ENCODE peak calls at places on chromosomes 1 and 21, in eight cellular contexts. One of them, this sample, is unnamed.

GRCh38 chr1:99969729-99970591 is at the start of gene SLC35A3:
- DNase-seq in PC-3: peak
- DNase-seq in body of pancreas: peak
- DNase-seq in astrocyte of the spinal cord: peak
- DNase-seq in breast epithelium: peak
- DNase-seq in heart right ventricle: peak
- DNase-seq in psoas muscle: peak
- DNase-seq in upper lobe of right lung: peak
- DNase-seq in this sample: no peak

GRCh38 chr1:67676946-67677345 is 8.1 kb upstream of the GADD45A start:
- DNase-seq in breast epithelium: no peak
- DNase-seq in PC-3: no peak
- DNase-seq in body of pancreas: no peak
- DNase-seq in astrocyte of the spinal cord: no peak
- DNase-seq in upper lobe of right lung: no peak
- DNase-seq in psoas muscle: no peak
- DNase-seq in heart right ventricle: no peak
- DNase-seq in this sample: no peak

GRCh38 chr1:153985984-153986761 is at the start of gene RAB13:
- DNase-seq in upper lobe of right lung: peak
- DNase-seq in body of pancreas: peak
- DNase-seq in PC-3: peak
- DNase-seq in psoas muscle: peak
- DNase-seq in astrocyte of the spinal cord: peak
- DNase-seq in heart right ventricle: peak
- DNase-seq in breast epithelium: peak
- DNase-seq in this sample: peak

GRCh38 chr1:59230622-59231021 is 66.3 kb upstream of the FGGY start:
- DNase-seq in astrocyte of the spinal cord: no peak
- DNase-seq in heart right ventricle: no peak
- DNase-seq in breast epithelium: no peak
- DNase-seq in PC-3: no peak
- DNase-seq in body of pancreas: no peak
- DNase-seq in psoas muscle: no peak
- DNase-seq in upper lobe of right lung: no peak
- DNase-seq in this sample: no peak

GRCh38 chr1:229664133-229664689 is 38.2 kb downstream of the URB2 start:
- DNase-seq in breast epithelium: no peak
- DNase-seq in psoas muscle: peak
- DNase-seq in PC-3: no peak
- DNase-seq in upper lobe of right lung: no peak
- DNase-seq in body of pancreas: no peak
- DNase-seq in astrocyte of the spinal cord: peak
- DNase-seq in heart right ventricle: no peak
- DNase-seq in this sample: no peak

GRCh38 chr1:98181041-98181764 is 260.4 kb upstream of the DPYD start:
- DNase-seq in upper lobe of right lung: no peak
- DNase-seq in heart right ventricle: no peak
- DNase-seq in breast epithelium: no peak
- DNase-seq in psoas muscle: no peak
- DNase-seq in astrocyte of the spinal cord: no peak
- DNase-seq in body of pancreas: no peak
- DNase-seq in PC-3: no peak
- DNase-seq in this sample: no peak

GRCh38 chr1:171715813-171716251 is 26.0 kb downstream of the VAMP4 start:
- DNase-seq in psoas muscle: no peak
- DNase-seq in breast epithelium: no peak
- DNase-seq in PC-3: peak
- DNase-seq in astrocyte of the spinal cord: no peak
- DNase-seq in body of pancreas: no peak
- DNase-seq in heart right ventricle: no peak
- DNase-seq in upper lobe of right lung: no peak
- DNase-seq in this sample: peak

GRCh38 chr1:224300346-224300745 is 29.6 kb downstream of the NVL start:
- DNase-seq in PC-3: peak
- DNase-seq in astrocyte of the spinal cord: peak
- DNase-seq in psoas muscle: no peak
- DNase-seq in body of pancreas: no peak
- DNase-seq in upper lobe of right lung: no peak
- DNase-seq in heart right ventricle: no peak
- DNase-seq in breast epithelium: no peak
- DNase-seq in this sample: peak

GRCh38 chr1:109885589-109885988 is 25.1 kb upstream of the CSF1 start:
- DNase-seq in breast epithelium: no peak
- DNase-seq in upper lobe of right lung: no peak
- DNase-seq in psoas muscle: no peak
- DNase-seq in body of pancreas: no peak
- DNase-seq in heart right ventricle: no peak
- DNase-seq in PC-3: no peak
- DNase-seq in astrocyte of the spinal cord: no peak
- DNase-seq in this sample: no peak

GRCh38 chr21:38384246-38384576 is 114.1 kb downstream of the ERG start:
- DNase-seq in heart right ventricle: no peak
- DNase-seq in body of pancreas: no peak
- DNase-seq in upper lobe of right lung: no peak
- DNase-seq in PC-3: no peak
- DNase-seq in astrocyte of the spinal cord: no peak
- DNase-seq in breast epithelium: no peak
- DNase-seq in psoas muscle: no peak
- DNase-seq in this sample: no peak

GRCh38 chr21:44869860-44870747 is 3.4 kb downstream of the PTTG1IP start:
- DNase-seq in breast epithelium: peak
- DNase-seq in PC-3: peak
- DNase-seq in body of pancreas: peak
- DNase-seq in upper lobe of right lung: peak
- DNase-seq in psoas muscle: peak
- DNase-seq in astrocyte of the spinal cord: peak
- DNase-seq in heart right ventricle: peak
- DNase-seq in this sample: peak

GRCh38 chr1:61190476-61191067 is 108.2 kb downstream of the NFIA start:
- DNase-seq in astrocyte of the spinal cord: no peak
- DNase-seq in heart right ventricle: no peak
- DNase-seq in breast epithelium: no peak
- DNase-seq in PC-3: no peak
- DNase-seq in psoas muscle: no peak
- DNase-seq in body of pancreas: no peak
- DNase-seq in upper lobe of right lung: no peak
- DNase-seq in this sample: no peak

GRCh38 chr1:246564839-246565750 is 966 bp downstream of the TFB2M start:
- DNase-seq in body of pancreas: no peak
- DNase-seq in breast epithelium: no peak
- DNase-seq in PC-3: peak
- DNase-seq in upper lobe of right lung: no peak
- DNase-seq in psoas muscle: no peak
- DNase-seq in astrocyte of the spinal cord: no peak
- DNase-seq in heart right ventricle: no peak
- DNase-seq in this sample: no peak

GRCh38 chr1:20248954-20249612 is 41.6 kb upstream of the VWA5B1 start:
- DNase-seq in body of pancreas: no peak
- DNase-seq in breast epithelium: no peak
- DNase-seq in heart right ventricle: no peak
- DNase-seq in upper lobe of right lung: no peak
- DNase-seq in astrocyte of the spinal cord: no peak
- DNase-seq in PC-3: no peak
- DNase-seq in psoas muscle: no peak
- DNase-seq in this sample: no peak

GRCh38 chr1:160309183-160309535 is 24.2 kb upstream of the PEX19 start:
- DNase-seq in PC-3: peak
- DNase-seq in astrocyte of the spinal cord: peak
- DNase-seq in breast epithelium: no peak
- DNase-seq in body of pancreas: no peak
- DNase-seq in heart right ventricle: no peak
- DNase-seq in upper lobe of right lung: no peak
- DNase-seq in psoas muscle: no peak
- DNase-seq in this sample: no peak

GRCh38 chr1:1034438-1034759 is 14.5 kb downstream of the AGRN start:
- DNase-seq in breast epithelium: no peak
- DNase-seq in upper lobe of right lung: no peak
- DNase-seq in heart right ventricle: no peak
- DNase-seq in PC-3: no peak
- DNase-seq in body of pancreas: no peak
- DNase-seq in astrocyte of the spinal cord: no peak
- DNase-seq in psoas muscle: no peak
- DNase-seq in this sample: no peak

GRCh38 chr1:1033731-1034437 is 14.0 kb downstream of the AGRN start:
- DNase-seq in breast epithelium: no peak
- DNase-seq in body of pancreas: no peak
- DNase-seq in upper lobe of right lung: no peak
- DNase-seq in astrocyte of the spinal cord: no peak
- DNase-seq in psoas muscle: no peak
- DNase-seq in PC-3: no peak
- DNase-seq in heart right ventricle: no peak
- DNase-seq in this sample: no peak

GRCh38 chr1:1033009-1033587 is 13.2 kb downstream of the AGRN start:
- DNase-seq in PC-3: no peak
- DNase-seq in body of pancreas: peak
- DNase-seq in breast epithelium: peak
- DNase-seq in heart right ventricle: peak
- DNase-seq in psoas muscle: peak
- DNase-seq in astrocyte of the spinal cord: peak
- DNase-seq in upper lobe of right lung: peak
- DNase-seq in this sample: peak

GRCh38 chr1:1031659-1032245 is 11.8 kb downstream of the AGRN start:
- DNase-seq in upper lobe of right lung: no peak
- DNase-seq in psoas muscle: no peak
- DNase-seq in breast epithelium: no peak
- DNase-seq in astrocyte of the spinal cord: no peak
- DNase-seq in PC-3: no peak
- DNase-seq in body of pancreas: no peak
- DNase-seq in heart right ventricle: no peak
- DNase-seq in this sample: no peak

DNA sequence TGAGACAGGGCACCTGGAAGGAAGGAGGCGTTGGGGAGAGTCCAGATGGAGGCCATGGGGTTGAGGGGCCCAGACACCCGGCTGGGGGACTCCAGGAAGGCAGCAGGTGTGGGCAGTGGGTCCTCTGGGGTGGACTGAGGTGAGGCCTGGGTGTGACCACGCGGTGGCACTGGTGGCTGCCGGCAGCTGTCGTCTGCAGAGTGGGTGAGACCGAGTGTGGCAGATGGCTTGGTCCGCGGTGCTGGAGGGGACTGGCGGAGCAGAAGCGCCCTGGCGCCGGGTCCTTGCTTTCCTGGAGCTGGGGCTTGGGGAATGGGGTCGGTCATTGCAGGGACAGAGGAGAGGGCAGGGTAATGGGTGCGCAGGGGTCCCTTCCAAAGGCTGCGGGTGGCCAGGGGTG is 12.5 kb downstream of the AGRN start:
- DNase-seq in PC-3: no peak
- DNase-seq in heart right ventricle: no peak
- DNase-seq in body of pancreas: peak
- DNase-seq in upper lobe of right lung: no peak
- DNase-seq in psoas muscle: no peak
- DNase-seq in astrocyte of the spinal cord: no peak
- DNase-seq in breast epithelium: peak
- DNase-seq in this sample: no peak
- H3K4me3 ChIP-seq in PC-3: no peak
- H3K4me3 ChIP-seq in heart right ventricle: peak
- H3K4me3 ChIP-seq in body of pancreas: no peak
- H3K4me3 ChIP-seq in upper lobe of right lung: peak
- H3K4me3 ChIP-seq in psoas muscle: peak
- H3K4me3 ChIP-seq in astrocyte of the spinal cord: no peak
- H3K4me3 ChIP-seq in breast epithelium: peak
- H3K4me3 ChIP-seq in this sample: no peak

GRCh38 chr1:10424034-10424433 is 6.2 kb upstream of the CENPS start:
- DNase-seq in PC-3: no peak
- DNase-seq in heart right ventricle: peak
- DNase-seq in astrocyte of the spinal cord: no peak
- DNase-seq in psoas muscle: peak
- DNase-seq in breast epithelium: no peak
- DNase-seq in upper lobe of right lung: no peak
- DNase-seq in body of pancreas: peak
- DNase-seq in this sample: no peak
- TF ChIP-seq CTCF in PC-3: no peak
- TF ChIP-seq CTCF in heart right ventricle: no peak
- TF ChIP-seq CTCF in astrocyte of the spinal cord: no peak
- TF ChIP-seq CTCF in psoas muscle: no peak
- TF ChIP-seq CTCF in breast epithelium: no peak
- TF ChIP-seq CTCF in upper lobe of right lung: no peak
- TF ChIP-seq CTCF in body of pancreas: no peak
- TF ChIP-seq CTCF in this sample: no peak

GRCh38 chr21:41863439-41863740 is 15.8 kb downstream of the PRDM15 start:
- DNase-seq in upper lobe of right lung: no peak
- DNase-seq in breast epithelium: no peak
- DNase-seq in body of pancreas: no peak
- DNase-seq in PC-3: no peak
- DNase-seq in astrocyte of the spinal cord: no peak
- DNase-seq in heart right ventricle: no peak
- DNase-seq in psoas muscle: no peak
- DNase-seq in this sample: no peak
- H3K4me3 ChIP-seq in upper lobe of right lung: no peak
- H3K4me3 ChIP-seq in breast epithelium: no peak
- H3K4me3 ChIP-seq in body of pancreas: no peak
- H3K4me3 ChIP-seq in PC-3: no peak
- H3K4me3 ChIP-seq in astrocyte of the spinal cord: no peak
- H3K4me3 ChIP-seq in heart right ventricle: no peak
- H3K4me3 ChIP-seq in psoas muscle: no peak
- H3K4me3 ChIP-seq in this sample: no peak

GRCh38 chr1:168178227-168178637 is 530 bp upstream of the TIPRL start:
- DNase-seq in PC-3: no peak
- DNase-seq in body of pancreas: no peak
- DNase-seq in psoas muscle: no peak
- DNase-seq in astrocyte of the spinal cord: no peak
- DNase-seq in heart right ventricle: no peak
- DNase-seq in upper lobe of right lung: no peak
- DNase-seq in breast epithelium: no peak
- DNase-seq in this sample: no peak

GRCh38 chr1:168180148-168180524 is 1.4 kb downstream of the TIPRL start:
- DNase-seq in upper lobe of right lung: no peak
- DNase-seq in PC-3: no peak
- DNase-seq in breast epithelium: no peak
- DNase-seq in heart right ventricle: no peak
- DNase-seq in psoas muscle: no peak
- DNase-seq in body of pancreas: no peak
- DNase-seq in astrocyte of the spinal cord: no peak
- DNase-seq in this sample: no peak

GRCh38 chr1:168179411-168180147 is 817 bp downstream of the TIPRL start:
- DNase-seq in psoas muscle: no peak
- DNase-seq in body of pancreas: no peak
- DNase-seq in upper lobe of right lung: no peak
- DNase-seq in breast epithelium: no peak
- DNase-seq in astrocyte of the spinal cord: no peak
- DNase-seq in PC-3: peak
- DNase-seq in heart right ventricle: no peak
- DNase-seq in this sample: no peak

GRCh38 chr1:168178638-168179410 is at the start of gene TIPRL:
- DNase-seq in psoas muscle: peak
- DNase-seq in upper lobe of right lung: peak
- DNase-seq in body of pancreas: peak
- DNase-seq in breast epithelium: peak
- DNase-seq in astrocyte of the spinal cord: peak
- DNase-seq in PC-3: peak
- DNase-seq in heart right ventricle: peak
- DNase-seq in this sample: peak
- TF ChIP-seq CTCF in psoas muscle: peak
- TF ChIP-seq CTCF in upper lobe of right lung: peak
- TF ChIP-seq CTCF in body of pancreas: peak
- TF ChIP-seq CTCF in breast epithelium: peak
- TF ChIP-seq CTCF in astrocyte of the spinal cord: peak
- TF ChIP-seq CTCF in PC-3: peak
- TF ChIP-seq CTCF in heart right ventricle: peak
- TF ChIP-seq CTCF in this sample: peak

This sample was measured in HFF-Myc.